ENCODE peak calls at places on chromosomes 3 and 15, in nine cellular contexts. One of them, this sample, is unnamed.

GRCh38 chr3:4421121-4421520 is 45.9 kb downstream of the SUMF1 start:
- DNase-seq in aorta: no peak
- DNase-seq in CD8-positive, alpha-beta T cell: no peak
- DNase-seq in stimulated activated CD4-positive, alpha-beta T cell treated with anti-CD3 and anti-CD28 coated beads, Interleukin-15, amount 100 ng/mL, for 48 hours: peak
- DNase-seq in globus pallidus: no peak
- DNase-seq in nucleus accumbens: no peak
- DNase-seq in WERI-Rb-1: no peak
- DNase-seq in CD4-positive, CD25-positive, alpha-beta regulatory T cell: no peak
- DNase-seq in HT-29: no peak
- DNase-seq in this sample: no peak

GRCh38 chr15:37058316-37058985 is 41.9 kb downstream of the MEIS2 start:
- DNase-seq in stimulated activated CD4-positive, alpha-beta T cell treated with anti-CD3 and anti-CD28 coated beads, Interleukin-15, amount 100 ng/mL, for 48 hours: no peak
- DNase-seq in CD4-positive, CD25-positive, alpha-beta regulatory T cell: no peak
- DNase-seq in CD8-positive, alpha-beta T cell: no peak
- DNase-seq in WERI-Rb-1: no peak
- DNase-seq in globus pallidus: no peak
- DNase-seq in aorta: no peak
- DNase-seq in HT-29: peak
- DNase-seq in nucleus accumbens: no peak
- DNase-seq in this sample: no peak

GRCh38 chr3:126102530-126102951 is 18.6 kb upstream of the SLC41A3 start:
- DNase-seq in WERI-Rb-1: no peak
- DNase-seq in CD8-positive, alpha-beta T cell: no peak
- DNase-seq in stimulated activated CD4-positive, alpha-beta T cell treated with anti-CD3 and anti-CD28 coated beads, Interleukin-15, amount 100 ng/mL, for 48 hours: no peak
- DNase-seq in aorta: peak
- DNase-seq in CD4-positive, CD25-positive, alpha-beta regulatory T cell: no peak
- DNase-seq in HT-29: no peak
- DNase-seq in globus pallidus: no peak
- DNase-seq in nucleus accumbens: no peak
- DNase-seq in this sample: no peak

GRCh38 chr3:10322355-10322715 is 1.4 kb upstream of the SEC13 start:
- DNase-seq in CD8-positive, alpha-beta T cell: no peak
- DNase-seq in stimulated activated CD4-positive, alpha-beta T cell treated with anti-CD3 and anti-CD28 coated beads, Interleukin-15, amount 100 ng/mL, for 48 hours: no peak
- DNase-seq in globus pallidus: no peak
- DNase-seq in HT-29: peak
- DNase-seq in WERI-Rb-1: no peak
- DNase-seq in CD4-positive, CD25-positive, alpha-beta regulatory T cell: peak
- DNase-seq in aorta: no peak
- DNase-seq in nucleus accumbens: no peak
- DNase-seq in this sample: no peak

GRCh38 chr3:161648071-161648470 is 151.5 kb downstream of the OTOL1 start:
- DNase-seq in nucleus accumbens: no peak
- DNase-seq in aorta: no peak
- DNase-seq in HT-29: no peak
- DNase-seq in WERI-Rb-1: no peak
- DNase-seq in globus pallidus: no peak
- DNase-seq in CD8-positive, alpha-beta T cell: no peak
- DNase-seq in stimulated activated CD4-positive, alpha-beta T cell treated with anti-CD3 and anti-CD28 coated beads, Interleukin-15, amount 100 ng/mL, for 48 hours: no peak
- DNase-seq in CD4-positive, CD25-positive, alpha-beta regulatory T cell: no peak
- DNase-seq in this sample: no peak

GRCh38 chr3:110521019-110521418 is 550.6 kb upstream of the NECTIN3 start:
- DNase-seq in CD8-positive, alpha-beta T cell: no peak
- DNase-seq in CD4-positive, CD25-positive, alpha-beta regulatory T cell: no peak
- DNase-seq in stimulated activated CD4-positive, alpha-beta T cell treated with anti-CD3 and anti-CD28 coated beads, Interleukin-15, amount 100 ng/mL, for 48 hours: no peak
- DNase-seq in globus pallidus: no peak
- DNase-seq in aorta: no peak
- DNase-seq in nucleus accumbens: no peak
- DNase-seq in WERI-Rb-1: no peak
- DNase-seq in HT-29: no peak
- DNase-seq in this sample: no peak

GRCh38 chr3:98733055-98733777 is 29.9 kb upstream of the ST3GAL6 start:
- DNase-seq in HT-29: no peak
- DNase-seq in aorta: peak
- DNase-seq in WERI-Rb-1: peak
- DNase-seq in stimulated activated CD4-positive, alpha-beta T cell treated with anti-CD3 and anti-CD28 coated beads, Interleukin-15, amount 100 ng/mL, for 48 hours: no peak
- DNase-seq in nucleus accumbens: no peak
- DNase-seq in globus pallidus: peak
- DNase-seq in CD8-positive, alpha-beta T cell: no peak
- DNase-seq in CD4-positive, CD25-positive, alpha-beta regulatory T cell: no peak
- DNase-seq in this sample: peak

GRCh38 chr3:48716508-48716981 is 476 bp downstream of the IP6K2 start:
- DNase-seq in stimulated activated CD4-positive, alpha-beta T cell treated with anti-CD3 and anti-CD28 coated beads, Interleukin-15, amount 100 ng/mL, for 48 hours: no peak
- DNase-seq in HT-29: peak
- DNase-seq in nucleus accumbens: no peak
- DNase-seq in aorta: no peak
- DNase-seq in globus pallidus: no peak
- DNase-seq in WERI-Rb-1: no peak
- DNase-seq in CD4-positive, CD25-positive, alpha-beta regulatory T cell: peak
- DNase-seq in CD8-positive, alpha-beta T cell: peak
- DNase-seq in this sample: no peak

GRCh38 chr15:41928637-41929620 is 35.1 kb upstream of the SPTBN5 start:
- DNase-seq in globus pallidus: no peak
- DNase-seq in CD4-positive, CD25-positive, alpha-beta regulatory T cell: no peak
- DNase-seq in WERI-Rb-1: no peak
- DNase-seq in CD8-positive, alpha-beta T cell: no peak
- DNase-seq in HT-29: no peak
- DNase-seq in aorta: no peak
- DNase-seq in nucleus accumbens: no peak
- DNase-seq in stimulated activated CD4-positive, alpha-beta T cell treated with anti-CD3 and anti-CD28 coated beads, Interleukin-15, amount 100 ng/mL, for 48 hours: no peak
- DNase-seq in this sample: peak

GRCh38 chr3:66297917-66298316 is 77.1 kb downstream of the SLC25A26 start:
- DNase-seq in CD4-positive, CD25-positive, alpha-beta regulatory T cell: no peak
- DNase-seq in globus pallidus: no peak
- DNase-seq in stimulated activated CD4-positive, alpha-beta T cell treated with anti-CD3 and anti-CD28 coated beads, Interleukin-15, amount 100 ng/mL, for 48 hours: no peak
- DNase-seq in aorta: no peak
- DNase-seq in HT-29: no peak
- DNase-seq in nucleus accumbens: no peak
- DNase-seq in WERI-Rb-1: no peak
- DNase-seq in CD8-positive, alpha-beta T cell: no peak
- DNase-seq in this sample: no peak

GRCh38 chr15:66085128-66085527 is 168.4 kb downstream of the MEGF11 start:
- DNase-seq in stimulated activated CD4-positive, alpha-beta T cell treated with anti-CD3 and anti-CD28 coated beads, Interleukin-15, amount 100 ng/mL, for 48 hours: no peak
- DNase-seq in aorta: no peak
- DNase-seq in WERI-Rb-1: peak
- DNase-seq in CD8-positive, alpha-beta T cell: no peak
- DNase-seq in HT-29: peak
- DNase-seq in nucleus accumbens: no peak
- DNase-seq in CD4-positive, CD25-positive, alpha-beta regulatory T cell: no peak
- DNase-seq in globus pallidus: no peak
- DNase-seq in this sample: no peak

GRCh38 chr15:35723852-35724251 is 177.9 kb upstream of the DPH6 start:
- DNase-seq in WERI-Rb-1: no peak
- DNase-seq in CD4-positive, CD25-positive, alpha-beta regulatory T cell: no peak
- DNase-seq in HT-29: no peak
- DNase-seq in aorta: no peak
- DNase-seq in globus pallidus: no peak
- DNase-seq in stimulated activated CD4-positive, alpha-beta T cell treated with anti-CD3 and anti-CD28 coated beads, Interleukin-15, amount 100 ng/mL, for 48 hours: no peak
- DNase-seq in CD8-positive, alpha-beta T cell: no peak
- DNase-seq in nucleus accumbens: no peak
- DNase-seq in this sample: no peak

GRCh38 chr3:72288955-72289707 is 504.2 kb upstream of the PROK2 start:
- DNase-seq in aorta: peak
- DNase-seq in CD8-positive, alpha-beta T cell: no peak
- DNase-seq in WERI-Rb-1: peak
- DNase-seq in stimulated activated CD4-positive, alpha-beta T cell treated with anti-CD3 and anti-CD28 coated beads, Interleukin-15, amount 100 ng/mL, for 48 hours: no peak
- DNase-seq in HT-29: no peak
- DNase-seq in globus pallidus: peak
- DNase-seq in nucleus accumbens: peak
- DNase-seq in CD4-positive, CD25-positive, alpha-beta regulatory T cell: no peak
- DNase-seq in this sample: peak

GRCh38 chr15:85974348-85974705 is 105.3 kb upstream of the AGBL1 start:
- DNase-seq in globus pallidus: no peak
- DNase-seq in stimulated activated CD4-positive, alpha-beta T cell treated with anti-CD3 and anti-CD28 coated beads, Interleukin-15, amount 100 ng/mL, for 48 hours: no peak
- DNase-seq in WERI-Rb-1: no peak
- DNase-seq in CD4-positive, CD25-positive, alpha-beta regulatory T cell: no peak
- DNase-seq in HT-29: no peak
- DNase-seq in CD8-positive, alpha-beta T cell: no peak
- DNase-seq in nucleus accumbens: no peak
- DNase-seq in aorta: no peak
- DNase-seq in this sample: no peak

GRCh38 chr3:186746008-186746407 is 28.8 kb downstream of the KNG1 start:
- DNase-seq in nucleus accumbens: no peak
- DNase-seq in stimulated activated CD4-positive, alpha-beta T cell treated with anti-CD3 and anti-CD28 coated beads, Interleukin-15, amount 100 ng/mL, for 48 hours: no peak
- DNase-seq in CD4-positive, CD25-positive, alpha-beta regulatory T cell: no peak
- DNase-seq in HT-29: peak
- DNase-seq in aorta: no peak
- DNase-seq in CD8-positive, alpha-beta T cell: no peak
- DNase-seq in globus pallidus: peak
- DNase-seq in WERI-Rb-1: no peak
- DNase-seq in this sample: no peak

GRCh38 chr3:31934866-31935265 is 46.2 kb downstream of the OSBPL10 start:
- DNase-seq in WERI-Rb-1: no peak
- DNase-seq in CD4-positive, CD25-positive, alpha-beta regulatory T cell: no peak
- DNase-seq in HT-29: peak
- DNase-seq in globus pallidus: no peak
- DNase-seq in stimulated activated CD4-positive, alpha-beta T cell treated with anti-CD3 and anti-CD28 coated beads, Interleukin-15, amount 100 ng/mL, for 48 hours: no peak
- DNase-seq in CD8-positive, alpha-beta T cell: no peak
- DNase-seq in aorta: no peak
- DNase-seq in nucleus accumbens: no peak
- DNase-seq in this sample: no peak

GRCh38 chr3:15241341-15241740 is 35.3 kb downstream of the CAPN7 start:
- DNase-seq in WERI-Rb-1: peak
- DNase-seq in CD4-positive, CD25-positive, alpha-beta regulatory T cell: peak
- DNase-seq in nucleus accumbens: no peak
- DNase-seq in globus pallidus: peak
- DNase-seq in aorta: peak
- DNase-seq in HT-29: peak
- DNase-seq in stimulated activated CD4-positive, alpha-beta T cell treated with anti-CD3 and anti-CD28 coated beads, Interleukin-15, amount 100 ng/mL, for 48 hours: no peak
- DNase-seq in CD8-positive, alpha-beta T cell: peak
- DNase-seq in this sample: no peak

GRCh38 chr3:50531201-50531600 is 27.8 kb upstream of the CACNA2D2 start:
- DNase-seq in globus pallidus: no peak
- DNase-seq in CD8-positive, alpha-beta T cell: peak
- DNase-seq in aorta: no peak
- DNase-seq in nucleus accumbens: no peak
- DNase-seq in WERI-Rb-1: no peak
- DNase-seq in HT-29: no peak
- DNase-seq in stimulated activated CD4-positive, alpha-beta T cell treated with anti-CD3 and anti-CD28 coated beads, Interleukin-15, amount 100 ng/mL, for 48 hours: no peak
- DNase-seq in CD4-positive, CD25-positive, alpha-beta regulatory T cell: no peak
- DNase-seq in this sample: no peak

GRCh38 chr3:37999836-38000235 is 9.2 kb downstream of the VILL start:
- DNase-seq in CD4-positive, CD25-positive, alpha-beta regulatory T cell: no peak
- DNase-seq in nucleus accumbens: no peak
- DNase-seq in HT-29: no peak
- DNase-seq in WERI-Rb-1: no peak
- DNase-seq in stimulated activated CD4-positive, alpha-beta T cell treated with anti-CD3 and anti-CD28 coated beads, Interleukin-15, amount 100 ng/mL, for 48 hours: no peak
- DNase-seq in CD8-positive, alpha-beta T cell: no peak
- DNase-seq in globus pallidus: no peak
- DNase-seq in aorta: peak
- DNase-seq in this sample: no peak

GRCh38 chr3:62415312-62415791 is 42.0 kb upstream of the FEZF2 start:
- DNase-seq in aorta: no peak
- DNase-seq in WERI-Rb-1: peak
- DNase-seq in globus pallidus: no peak
- DNase-seq in stimulated activated CD4-positive, alpha-beta T cell treated with anti-CD3 and anti-CD28 coated beads, Interleukin-15, amount 100 ng/mL, for 48 hours: no peak
- DNase-seq in CD8-positive, alpha-beta T cell: no peak
- DNase-seq in nucleus accumbens: no peak
- DNase-seq in CD4-positive, CD25-positive, alpha-beta regulatory T cell: no peak
- DNase-seq in HT-29: no peak
- DNase-seq in this sample: no peak

GRCh38 chr3:158761350-158761749 is 29.1 kb upstream of the RARRES1 start:
- DNase-seq in globus pallidus: no peak
- DNase-seq in CD4-positive, CD25-positive, alpha-beta regulatory T cell: no peak
- DNase-seq in nucleus accumbens: no peak
- DNase-seq in stimulated activated CD4-positive, alpha-beta T cell treated with anti-CD3 and anti-CD28 coated beads, Interleukin-15, amount 100 ng/mL, for 48 hours: no peak
- DNase-seq in HT-29: no peak
- DNase-seq in aorta: no peak
- DNase-seq in CD8-positive, alpha-beta T cell: no peak
- DNase-seq in WERI-Rb-1: no peak
- DNase-seq in this sample: no peak

GRCh38 chr15:38528279-38528678 is 36.3 kb downstream of the RASGRP1 start:
- DNase-seq in WERI-Rb-1: no peak
- DNase-seq in CD8-positive, alpha-beta T cell: no peak
- DNase-seq in CD4-positive, CD25-positive, alpha-beta regulatory T cell: no peak
- DNase-seq in globus pallidus: no peak
- DNase-seq in stimulated activated CD4-positive, alpha-beta T cell treated with anti-CD3 and anti-CD28 coated beads, Interleukin-15, amount 100 ng/mL, for 48 hours: no peak
- DNase-seq in HT-29: no peak
- DNase-seq in aorta: no peak
- DNase-seq in nucleus accumbens: no peak
- DNase-seq in this sample: no peak

GRCh38 chr3:32577621-32578556 is 7.2 kb upstream of the DYNC1LI1 start:
- DNase-seq in stimulated activated CD4-positive, alpha-beta T cell treated with anti-CD3 and anti-CD28 coated beads, Interleukin-15, amount 100 ng/mL, for 48 hours: no peak
- DNase-seq in globus pallidus: peak
- DNase-seq in CD4-positive, CD25-positive, alpha-beta regulatory T cell: no peak
- DNase-seq in HT-29: no peak
- DNase-seq in WERI-Rb-1: no peak
- DNase-seq in CD8-positive, alpha-beta T cell: no peak
- DNase-seq in aorta: no peak
- DNase-seq in nucleus accumbens: no peak
- DNase-seq in this sample: no peak

GRCh38 chr15:101204744-101205535 is 46.9 kb downstream of the CHSY1 start:
- DNase-seq in CD8-positive, alpha-beta T cell: no peak
- DNase-seq in CD4-positive, CD25-positive, alpha-beta regulatory T cell: no peak
- DNase-seq in aorta: no peak
- DNase-seq in stimulated activated CD4-positive, alpha-beta T cell treated with anti-CD3 and anti-CD28 coated beads, Interleukin-15, amount 100 ng/mL, for 48 hours: no peak
- DNase-seq in HT-29: no peak
- DNase-seq in globus pallidus: no peak
- DNase-seq in nucleus accumbens: no peak
- DNase-seq in WERI-Rb-1: no peak
- DNase-seq in this sample: no peak

GRCh38 chr15:95734422-95735316 is 595.8 kb upstream of the NR2F2 start:
- DNase-seq in CD4-positive, CD25-positive, alpha-beta regulatory T cell: no peak
- DNase-seq in globus pallidus: no peak
- DNase-seq in aorta: no peak
- DNase-seq in stimulated activated CD4-positive, alpha-beta T cell treated with anti-CD3 and anti-CD28 coated beads, Interleukin-15, amount 100 ng/mL, for 48 hours: no peak
- DNase-seq in CD8-positive, alpha-beta T cell: no peak
- DNase-seq in nucleus accumbens: no peak
- DNase-seq in WERI-Rb-1: no peak
- DNase-seq in HT-29: peak
- DNase-seq in this sample: no peak

GRCh38 chr15:45402955-45403892 is 24.9 kb upstream of the GATM start:
- DNase-seq in CD4-positive, CD25-positive, alpha-beta regulatory T cell: no peak
- DNase-seq in nucleus accumbens: no peak
- DNase-seq in stimulated activated CD4-positive, alpha-beta T cell treated with anti-CD3 and anti-CD28 coated beads, Interleukin-15, amount 100 ng/mL, for 48 hours: peak
- DNase-seq in CD8-positive, alpha-beta T cell: peak
- DNase-seq in aorta: peak
- DNase-seq in globus pallidus: no peak
- DNase-seq in WERI-Rb-1: peak
- DNase-seq in HT-29: peak
- DNase-seq in this sample: peak

GRCh38 chr15:47513496-47513895 is 203.8 kb upstream of the SEMA6D start:
- DNase-seq in stimulated activated CD4-positive, alpha-beta T cell treated with anti-CD3 and anti-CD28 coated beads, Interleukin-15, amount 100 ng/mL, for 48 hours: no peak
- DNase-seq in aorta: no peak
- DNase-seq in nucleus accumbens: no peak
- DNase-seq in WERI-Rb-1: no peak
- DNase-seq in CD8-positive, alpha-beta T cell: no peak
- DNase-seq in HT-29: no peak
- DNase-seq in CD4-positive, CD25-positive, alpha-beta regulatory T cell: no peak
- DNase-seq in globus pallidus: no peak
- DNase-seq in this sample: no peak

GRCh38 chr3:167862104-167862785 is 126.7 kb downstream of the SERPINI1 start:
- DNase-seq in globus pallidus: no peak
- DNase-seq in CD8-positive, alpha-beta T cell: no peak
- DNase-seq in aorta: no peak
- DNase-seq in CD4-positive, CD25-positive, alpha-beta regulatory T cell: no peak
- DNase-seq in HT-29: no peak
- DNase-seq in WERI-Rb-1: no peak
- DNase-seq in stimulated activated CD4-positive, alpha-beta T cell treated with anti-CD3 and anti-CD28 coated beads, Interleukin-15, amount 100 ng/mL, for 48 hours: no peak
- DNase-seq in nucleus accumbens: no peak
- DNase-seq in this sample: no peak